ENCODE peak calls at places on chromosomes 13 and 19, in five cellular contexts. C, J, L, I and U are unnamed samples.

GRCh38 chr19:6204212-6204611 is 68.7 kb downstream of the ACSBG2 start:
- DNase-seq in L (no peak), J (no peak), I (peak), C (no peak), U (no peak)

GRCh38 chr13:107650081-107650701 is 565.1 kb downstream of the LIG4 start:
- DNase-seq in L (no peak), I (no peak), J (peak), C (peak), U (peak)

GRCh38 chr13:31477961-31478360 is 261.4 kb upstream of the RXFP2 start:
- DNase-seq in J (no peak), C (no peak), L (no peak), I (peak), U (no peak)

GRCh38 chr13:50714886-50715285 is 128.6 kb downstream of the DLEU7 start:
- DNase-seq in L (no peak), I (no peak), J (no peak), C (no peak), U (no peak)

GRCh38 chr13:80338781-80339577 is 1.9 kb downstream of the SPRY2 start:
- DNase-seq in I (peak), J (no peak), L (no peak), C (peak), U (peak)

GRCh38 chr13:51311957-51312520 is 27.5 kb upstream of the SERPINE3 start:
- DNase-seq in C (peak), I (no peak), L (no peak), J (no peak), U (no peak)

GRCh38 chr13:70362820-70363219 is 254.6 kb upstream of the KLHL1 start:
- DNase-seq in J (no peak), L (no peak), I (no peak), C (no peak), U (no peak)

GRCh38 chr13:79557666-79558065 is 76.7 kb downstream of the NDFIP2 start:
- DNase-seq in I (no peak), L (no peak), J (no peak), C (no peak), U (no peak)